ENCODE peak calls at places on chromosomes 3 and 15, in six cellular contexts. E is effector memory CD8-positive, alpha-beta T cell; X is stimulated activated CD4-positive, alpha-beta T cell treated with anti-CD3 and anti-CD28 coated beads, Interleukin-2, amount 100 ng/mL, for 24 hours; A is activated CD4-positive, alpha-beta T cell treated with anti-CD3 and anti-CD28 coated beads, Interleukin-2, amount 10 ng/mL, durations not matched to agents 7 days and 5 days; T is SW480; U is astrocyte of the spinal cord. F is an unnamed sample.

GRCh38 chr15:65184305-65184943 is 718 bp downstream of the CLPX start:
- DNase-seq in U (peak; percentile 57), X (peak; percentile 44), A (peak; percentile 44), E (peak; percentile 15), T (peak; percentile 49), F (peak; percentile 28)

GRCh38 chr3:122694966-122695365 is 14.3 kb downstream of the PARP14 start:
- DNase-seq in A (no peak), E (no peak), X (no peak), T (no peak), U (no peak), F (no peak)

GRCh38 chr3:13884851-13885703 is 5.2 kb upstream of the WNT7A start:
- DNase-seq in T (peak; percentile 78), X (peak; percentile 77), E (peak; percentile 68), U (no peak), A (peak; percentile 82), F (peak; percentile 54)

GRCh38 chr3:77464106-77464688 is 424.3 kb downstream of the ROBO2 start:
- DNase-seq in T (no peak), E (no peak), A (no peak), X (no peak), U (peak; percentile 47), F (no peak)

GRCh38 chr3:114417682-114418081 is 123.9 kb downstream of the TIGIT start:
- DNase-seq in E (no peak), X (no peak), T (no peak), A (no peak), U (no peak), F (no peak)

GRCh38 chr3:12496453-12496761 is 12.1 kb downstream of the TSEN2 start:
- DNase-seq in X (no peak), A (no peak), U (no peak), E (no peak), T (no peak), F (no peak)

GRCh38 chr15:25727116-25727515 is 136.0 kb downstream of the ATP10A start:
- DNase-seq in X (no peak), U (no peak), A (no peak), T (no peak), E (no peak), F (no peak)

GRCh38 chr3:1710663-1711062 is 388.0 kb upstream of the CNTN4 start:
- DNase-seq in A (no peak), U (no peak), T (no peak), X (no peak), E (no peak), F (no peak)

GRCh38 chr3:139718415-139718814 is 40.6 kb upstream of the NMNAT3 start:
- DNase-seq in E (no peak), X (no peak), U (peak; percentile 47), A (no peak), T (peak; percentile 28), F (no peak)

GRCh38 chr3:113231391-113231790 is 20.0 kb downstream of the BOC start:
- DNase-seq in X (no peak), U (peak; percentile 79), E (no peak), A (no peak), T (peak; percentile 14), F (no peak)

GRCh38 chr15:30065025-30065801 is 17.5 kb upstream of the GOLGA8J start:
- DNase-seq in A (no peak), U (peak; percentile 90), E (no peak), T (no peak), X (no peak), F (no peak)

GRCh38 chr15:69857686-69858391 is 239.9 kb downstream of the TLE3 start:
- DNase-seq in U (no peak), X (no peak), A (peak; percentile 45), E (no peak), T (peak; percentile 95), F (no peak)

GRCh38 chr3:142709207-142709606 is 14.6 kb upstream of the TRPC1 start:
- DNase-seq in U (no peak), E (no peak), A (no peak), X (no peak), T (no peak), F (no peak)

GRCh38 chr15:85533949-85534543 is 153.6 kb downstream of the AKAP13 start:
- DNase-seq in X (no peak), A (peak; percentile 16), U (no peak), E (no peak), T (no peak), F (peak; percentile 4)